ENCODE peak calls at places on chromosomes 6 and 20, in four cellular contexts. G is WTC11, R is A549, E is K562. X is an unnamed sample.

GRCh38 chr6:138953451-138953850 is 34.6 kb downstream of the REPS1 start:
- DNase-seq in G (no peak), E (no peak), R (no peak), X (no peak)

GRCh38 chr6:170110201-170111140 is 180.4 kb downstream of the DLL1 start:
- DNase-seq in R (no peak), G (no peak), E (no peak), X (no peak)

GRCh38 chr6:34912715-34913464 is 23.8 kb downstream of the ANKS1A start:
- DNase-seq in E (no peak), G (no peak), R (no peak), X (no peak)

GRCh38 chr20:25248501-25249172 is 752 bp downstream of the PYGB start:
- DNase-seq in R (no peak), G (peak), E (peak), X (no peak)

GRCh38 chr6:169174516-169175359 is 78.9 kb downstream of the THBS2 start:
- DNase-seq in G (no peak), E (peak), R (no peak), X (no peak)

GRCh38 chr6:116267879-116268588 is 11.7 kb downstream of the TSPYL1 start:
- DNase-seq in G (no peak), E (no peak), R (no peak), X (no peak)

GRCh38 chr6:55011034-55011433 is 163.3 kb upstream of the HCRTR2 start:
- DNase-seq in E (no peak), G (no peak), R (no peak), X (no peak)

GRCh38 chr6:46862381-46862780 is 59.4 kb downstream of the ADGRF5 start:
- DNase-seq in E (no peak), G (no peak), R (no peak), X (no peak)

GRCh38 chr6:33799714-33800113 is 4.1 kb downstream of the MLN start:
- DNase-seq in R (no peak), E (no peak), G (no peak), X (no peak)

GRCh38 chr6:33801611-33802010 is 2.2 kb downstream of the MLN start:
- DNase-seq in R (no peak), E (no peak), G (no peak), X (no peak)

GRCh38 chr6:33800248-33800647 is 3.6 kb downstream of the MLN start:
- DNase-seq in E (no peak), R (no peak), G (no peak), X (no peak)

GRCh38 chr6:33797635-33798342 is 6.0 kb downstream of the MLN start:
- DNase-seq in E (no peak), G (no peak), R (no peak), X (no peak)

GRCh38 chr6:33798343-33798848 is 5.4 kb downstream of the MLN start:
- DNase-seq in R (no peak), E (no peak), G (no peak), X (no peak)
- TF ChIP-seq NR3C1 in R (no peak), E (no peak), G (no peak), X (no peak)

GRCh38 chr6:30583921-30584320 is 12.7 kb downstream of the ABCF1 start:
- DNase-seq in G (no peak), R (no peak), E (no peak), X (no peak)
- TF ChIP-seq NR3C1 in G (no peak), R (no peak), E (no peak), X (no peak)

GRCh38 chr20:44409132-44409600 is 53.7 kb downstream of the HNF4A start:
- DNase-seq in G (no peak), E (no peak), R (no peak), X (no peak)

GRCh38 chr20:44412402-44413144 is 57.1 kb downstream of the HNF4A start:
- DNase-seq in R (no peak), G (no peak), E (no peak), X (no peak)

GRCh38 chr20:44411757-44412401 is 56.4 kb downstream of the HNF4A start:
- DNase-seq in R (no peak), E (no peak), G (no peak), X (no peak)

GRCh38 chr20:44410583-44411019 is 55.1 kb downstream of the HNF4A start:
- DNase-seq in E (no peak), G (no peak), R (no peak), X (no peak)

DNA sequence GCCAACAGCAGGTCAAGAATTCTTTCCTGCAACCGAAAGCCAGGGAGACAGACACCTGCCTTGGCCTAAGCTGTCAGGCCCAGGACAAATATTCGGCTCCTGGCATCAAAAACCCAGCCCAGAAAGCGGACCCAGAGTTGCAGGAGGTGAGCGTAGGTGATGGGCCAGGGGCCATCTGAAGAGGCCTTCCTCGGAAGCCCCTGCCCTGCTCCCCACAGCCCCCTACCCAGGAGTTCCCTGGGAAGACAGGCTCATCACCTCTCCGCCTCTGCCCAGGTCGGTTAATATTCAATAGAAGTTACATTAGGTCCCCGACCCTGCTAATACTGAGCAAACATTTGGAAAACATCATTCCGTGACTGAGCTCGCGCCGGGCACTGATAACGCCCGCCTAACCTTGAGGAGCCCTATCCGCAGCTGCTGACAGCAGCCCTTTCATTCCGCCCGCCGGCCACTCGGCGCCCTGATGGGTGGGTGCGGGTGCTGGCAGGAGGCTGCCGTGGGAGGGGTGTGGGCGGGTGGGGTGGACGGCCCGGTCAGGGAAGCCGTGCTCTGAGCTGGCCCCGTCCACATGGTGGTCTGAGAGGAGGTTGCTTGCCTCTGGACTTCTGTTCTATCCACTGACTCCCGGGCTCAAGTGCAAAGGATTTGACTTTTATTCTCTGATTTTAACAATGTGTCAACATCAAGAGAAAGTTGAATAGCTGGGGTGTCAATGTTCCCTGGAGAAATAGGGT is 55.7 kb downstream of the HNF4A start:
- DNase-seq in R (no peak), G (no peak), E (no peak), X (peak)
- TF ChIP-seq NR3C1 in R (no peak), G (no peak), E (no peak), X (no peak)

GRCh38 chr6:56851541-56852248 is 103.2 kb upstream of the BEND6 start:
- DNase-seq in R (peak), E (peak), G (peak), X (peak)
- TF ChIP-seq NR3C1 in R (no peak), E (no peak), G (no peak), X (no peak)

X was measured in HepG2.